ENCODE peak calls at places on chromosomes 3 and 15, in nine cellular contexts. One of them, this sample, is unnamed.
A peak's percentile ranks its signal among the peaks of the same experiment; 100 is the strongest.

GRCh38 chr15:44545934-44546802 is 9.2 kb downstream of the EIF3J start:
- DNase-seq in body of pancreas: no peak
- DNase-seq in A549: no peak
- DNase-seq in breast epithelium: no peak
- DNase-seq in Peyer's patch: no peak
- DNase-seq in uterus: no peak
- DNase-seq in adrenal gland: peak; percentile 41
- DNase-seq in endothelial cell of umbilical vein: peak; percentile 39
- DNase-seq in IMR-90: peak; percentile 52
- DNase-seq in this sample: no peak

GRCh38 chr15:53072077-53072476 is 281.9 kb upstream of the ONECUT1 start:
- DNase-seq in body of pancreas: peak; percentile 99
- DNase-seq in adrenal gland: peak; percentile 85
- DNase-seq in uterus: peak; percentile 87
- DNase-seq in Peyer's patch: peak; percentile 71
- DNase-seq in A549: peak; percentile 88
- DNase-seq in breast epithelium: peak; percentile 52
- DNase-seq in IMR-90: peak; percentile 8
- DNase-seq in endothelial cell of umbilical vein: peak; percentile 2
- DNase-seq in this sample: peak; percentile 59

GRCh38 chr3:127655641-127656040 is 17.1 kb upstream of the ABTB1 start:
- DNase-seq in adrenal gland: peak; percentile 66
- DNase-seq in Peyer's patch: no peak
- DNase-seq in IMR-90: peak; percentile 56
- DNase-seq in breast epithelium: no peak
- DNase-seq in A549: no peak
- DNase-seq in uterus: no peak
- DNase-seq in body of pancreas: no peak
- DNase-seq in endothelial cell of umbilical vein: no peak
- DNase-seq in this sample: peak; percentile 36

GRCh38 chr15:64251121-64251520 is 88.3 kb upstream of the PPIB start:
- DNase-seq in breast epithelium: no peak
- DNase-seq in uterus: no peak
- DNase-seq in IMR-90: peak; percentile 71
- DNase-seq in Peyer's patch: no peak
- DNase-seq in endothelial cell of umbilical vein: no peak
- DNase-seq in A549: no peak
- DNase-seq in adrenal gland: no peak
- DNase-seq in body of pancreas: no peak
- DNase-seq in this sample: no peak

GRCh38 chr3:172133830-172134229 is 94.5 kb downstream of the FNDC3B start:
- DNase-seq in adrenal gland: no peak
- DNase-seq in A549: no peak
- DNase-seq in breast epithelium: no peak
- DNase-seq in body of pancreas: no peak
- DNase-seq in Peyer's patch: no peak
- DNase-seq in uterus: no peak
- DNase-seq in IMR-90: no peak
- DNase-seq in endothelial cell of umbilical vein: no peak
- DNase-seq in this sample: no peak

GRCh38 chr3:8822141-8822540 is 52.7 kb upstream of the OXTR start:
- DNase-seq in uterus: no peak
- DNase-seq in adrenal gland: no peak
- DNase-seq in A549: no peak
- DNase-seq in endothelial cell of umbilical vein: no peak
- DNase-seq in IMR-90: peak; percentile 74
- DNase-seq in body of pancreas: no peak
- DNase-seq in Peyer's patch: no peak
- DNase-seq in breast epithelium: no peak
- DNase-seq in this sample: no peak

GRCh38 chr3:188832961-188833615 is 338.7 kb upstream of the TPRG1 start:
- DNase-seq in body of pancreas: no peak
- DNase-seq in endothelial cell of umbilical vein: no peak
- DNase-seq in breast epithelium: no peak
- DNase-seq in uterus: no peak
- DNase-seq in adrenal gland: no peak
- DNase-seq in A549: no peak
- DNase-seq in Peyer's patch: no peak
- DNase-seq in IMR-90: no peak
- DNase-seq in this sample: peak; percentile 65

GRCh38 chr3:195573611-195574496 is 9.9 kb downstream of the APOD start:
- DNase-seq in A549: no peak
- DNase-seq in uterus: no peak
- DNase-seq in endothelial cell of umbilical vein: no peak
- DNase-seq in breast epithelium: no peak
- DNase-seq in adrenal gland: no peak
- DNase-seq in IMR-90: no peak
- DNase-seq in body of pancreas: no peak
- DNase-seq in Peyer's patch: no peak
- DNase-seq in this sample: no peak

GRCh38 chr15:100694381-100695012 is 92.1 kb downstream of the ASB7 start:
- DNase-seq in uterus: peak; percentile 67
- DNase-seq in endothelial cell of umbilical vein: peak; percentile 61
- DNase-seq in breast epithelium: no peak
- DNase-seq in Peyer's patch: no peak
- DNase-seq in IMR-90: peak; percentile 62
- DNase-seq in adrenal gland: peak; percentile 60
- DNase-seq in body of pancreas: no peak
- DNase-seq in A549: no peak
- DNase-seq in this sample: no peak

GRCh38 chr3:11720220-11721113 is 76.8 kb upstream of the VGLL4 start:
- DNase-seq in IMR-90: peak; percentile 53
- DNase-seq in endothelial cell of umbilical vein: peak; percentile 88
- DNase-seq in A549: peak; percentile 84
- DNase-seq in adrenal gland: peak; percentile 79
- DNase-seq in uterus: peak; percentile 80
- DNase-seq in breast epithelium: peak; percentile 81
- DNase-seq in body of pancreas: peak; percentile 91
- DNase-seq in Peyer's patch: peak; percentile 86
- DNase-seq in this sample: peak; percentile 95

GRCh38 chr15:65355173-65355982 is 22.4 kb downstream of the IGDCC3 start:
- DNase-seq in uterus: no peak
- DNase-seq in A549: no peak
- DNase-seq in endothelial cell of umbilical vein: no peak
- DNase-seq in adrenal gland: no peak
- DNase-seq in IMR-90: no peak
- DNase-seq in body of pancreas: no peak
- DNase-seq in breast epithelium: no peak
- DNase-seq in Peyer's patch: no peak
- DNase-seq in this sample: no peak

GRCh38 chr3:133870822-133871221 is 24.9 kb downstream of the RAB6B start:
- DNase-seq in IMR-90: no peak
- DNase-seq in Peyer's patch: no peak
- DNase-seq in uterus: no peak
- DNase-seq in breast epithelium: no peak
- DNase-seq in adrenal gland: no peak
- DNase-seq in A549: no peak
- DNase-seq in body of pancreas: no peak
- DNase-seq in endothelial cell of umbilical vein: no peak
- DNase-seq in this sample: no peak

GRCh38 chr15:51924146-51925068 is 47.2 kb downstream of the LEO1 start:
- DNase-seq in endothelial cell of umbilical vein: no peak
- DNase-seq in A549: no peak
- DNase-seq in uterus: no peak
- DNase-seq in adrenal gland: no peak
- DNase-seq in IMR-90: no peak
- DNase-seq in body of pancreas: peak; percentile 15
- DNase-seq in Peyer's patch: no peak
- DNase-seq in breast epithelium: no peak
- DNase-seq in this sample: no peak

GRCh38 chr3:13229291-13229949 is 156.2 kb upstream of the IQSEC1 start:
- DNase-seq in body of pancreas: peak; percentile 34
- DNase-seq in uterus: no peak
- DNase-seq in Peyer's patch: no peak
- DNase-seq in A549: peak; percentile 53
- DNase-seq in endothelial cell of umbilical vein: no peak
- DNase-seq in breast epithelium: no peak
- DNase-seq in adrenal gland: no peak
- DNase-seq in IMR-90: peak; percentile 7
- DNase-seq in this sample: no peak

GRCh38 chr3:161310649-161311423 is 60.5 kb downstream of the SPTSSB start:
- DNase-seq in adrenal gland: no peak
- DNase-seq in IMR-90: no peak
- DNase-seq in body of pancreas: no peak
- DNase-seq in A549: no peak
- DNase-seq in endothelial cell of umbilical vein: no peak
- DNase-seq in breast epithelium: no peak
- DNase-seq in Peyer's patch: peak; percentile 71
- DNase-seq in uterus: no peak
- DNase-seq in this sample: no peak

GRCh38 chr3:31573460-31573779 is 40.7 kb downstream of the STT3B start:
- DNase-seq in IMR-90: no peak
- DNase-seq in Peyer's patch: no peak
- DNase-seq in body of pancreas: no peak
- DNase-seq in adrenal gland: no peak
- DNase-seq in uterus: no peak
- DNase-seq in endothelial cell of umbilical vein: no peak
- DNase-seq in A549: no peak
- DNase-seq in breast epithelium: no peak
- DNase-seq in this sample: no peak

GRCh38 chr3:31575448-31575847 is 42.7 kb downstream of the STT3B start:
- DNase-seq in A549: no peak
- DNase-seq in Peyer's patch: no peak
- DNase-seq in uterus: no peak
- DNase-seq in breast epithelium: no peak
- DNase-seq in body of pancreas: no peak
- DNase-seq in endothelial cell of umbilical vein: no peak
- DNase-seq in IMR-90: no peak
- DNase-seq in adrenal gland: no peak
- DNase-seq in this sample: no peak

GRCh38 chr3:31571325-31571724 is 38.6 kb downstream of the STT3B start:
- DNase-seq in body of pancreas: no peak
- DNase-seq in breast epithelium: no peak
- DNase-seq in uterus: no peak
- DNase-seq in Peyer's patch: no peak
- DNase-seq in IMR-90: no peak
- DNase-seq in endothelial cell of umbilical vein: no peak
- DNase-seq in adrenal gland: no peak
- DNase-seq in A549: no peak
- DNase-seq in this sample: no peak

GRCh38 chr3:31576521-31576920 is 43.8 kb downstream of the STT3B start:
- DNase-seq in IMR-90: no peak
- DNase-seq in body of pancreas: no peak
- DNase-seq in uterus: no peak
- DNase-seq in adrenal gland: no peak
- DNase-seq in breast epithelium: no peak
- DNase-seq in endothelial cell of umbilical vein: no peak
- DNase-seq in Peyer's patch: no peak
- DNase-seq in A549: no peak
- DNase-seq in this sample: no peak

DNA sequence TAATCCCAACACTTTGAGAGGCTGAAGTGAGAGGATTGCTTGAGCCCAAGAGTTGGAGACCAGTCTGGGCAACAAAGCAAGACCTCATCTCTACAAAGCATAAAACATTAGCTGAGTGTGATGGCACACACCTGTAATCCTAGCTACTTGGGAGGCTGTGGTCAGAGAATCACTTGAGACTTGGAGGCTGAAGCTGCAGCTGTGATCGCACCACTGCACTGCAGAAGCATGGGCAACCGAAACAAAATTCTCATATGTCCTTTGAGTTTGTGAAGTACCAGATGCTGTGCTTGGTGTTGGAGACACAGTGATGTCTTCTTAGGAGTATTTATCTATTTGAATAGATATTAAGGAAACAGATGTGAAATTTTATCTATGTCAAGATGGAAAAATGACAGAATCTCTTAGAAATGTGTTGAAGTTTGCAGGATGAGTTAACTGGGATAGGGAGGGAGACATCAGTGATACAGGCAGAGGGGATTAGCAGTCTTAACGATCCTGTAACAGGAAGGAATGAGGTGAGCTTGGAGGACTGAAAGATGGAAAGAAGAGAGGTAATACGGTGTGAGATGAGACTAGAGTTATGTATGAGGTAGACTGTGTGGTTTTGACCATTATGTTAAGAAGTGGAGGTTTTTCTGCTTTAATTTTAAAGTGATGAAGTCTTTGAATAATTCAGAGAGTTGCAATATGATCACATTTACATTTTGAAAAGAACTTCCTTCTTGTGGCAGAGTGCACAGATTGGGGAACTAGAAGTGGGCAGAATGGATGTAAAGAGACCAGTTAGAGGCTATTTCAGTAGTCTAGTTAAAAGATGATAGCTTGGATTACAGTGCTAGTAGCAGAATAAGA is 40.1 kb downstream of the STT3B start:
- DNase-seq in IMR-90: no peak
- DNase-seq in Peyer's patch: no peak
- DNase-seq in endothelial cell of umbilical vein: no peak
- DNase-seq in A549: no peak
- DNase-seq in breast epithelium: no peak
- DNase-seq in uterus: no peak
- DNase-seq in adrenal gland: no peak
- DNase-seq in body of pancreas: no peak
- DNase-seq in this sample: no peak
- H3K4me3 ChIP-seq in IMR-90: no peak overlapping the region
- H3K4me3 ChIP-seq in Peyer's patch: no peak overlapping the region
- H3K4me3 ChIP-seq in endothelial cell of umbilical vein: no peak overlapping the region
- H3K4me3 ChIP-seq in A549: no peak overlapping the region
- H3K4me3 ChIP-seq in breast epithelium: no peak overlapping the region
- H3K4me3 ChIP-seq in uterus: no peak overlapping the region
- H3K4me3 ChIP-seq in adrenal gland: no peak overlapping the region
- H3K4me3 ChIP-seq in body of pancreas: no peak overlapping the region
- H3K4me3 ChIP-seq in this sample: no peak overlapping the region

GRCh38 chr3:143001369-143002082 is at the start of gene U2SURP:
- DNase-seq in body of pancreas: peak; percentile 96
- DNase-seq in IMR-90: peak; percentile 98
- DNase-seq in A549: peak; percentile 98
- DNase-seq in uterus: peak; percentile 95
- DNase-seq in adrenal gland: peak; percentile 98
- DNase-seq in endothelial cell of umbilical vein: peak; percentile 98
- DNase-seq in breast epithelium: peak; percentile 93
- DNase-seq in Peyer's patch: peak; percentile 98
- DNase-seq in this sample: peak; percentile 97
- TF ChIP-seq CTCF in body of pancreas: peak; percentile 35
- TF ChIP-seq CTCF in IMR-90: no peak
- TF ChIP-seq CTCF in A549: no peak
- TF ChIP-seq CTCF in uterus: no peak
- TF ChIP-seq CTCF in adrenal gland: peak; percentile 14
- TF ChIP-seq CTCF in endothelial cell of umbilical vein: no peak
- TF ChIP-seq CTCF in breast epithelium: peak; percentile 32
- TF ChIP-seq CTCF in Peyer's patch: peak; percentile 39
- TF ChIP-seq CTCF in this sample: no peak

GRCh38 chr3:47515100-47515499 is 1.6 kb upstream of the ELP6 start:
- DNase-seq in body of pancreas: peak; percentile 18
- DNase-seq in breast epithelium: no peak
- DNase-seq in Peyer's patch: no peak
- DNase-seq in IMR-90: no peak
- DNase-seq in endothelial cell of umbilical vein: no peak
- DNase-seq in adrenal gland: no peak
- DNase-seq in A549: no peak
- DNase-seq in uterus: no peak
- DNase-seq in this sample: no peak
- TF ChIP-seq POLR2A in body of pancreas: no peak
- TF ChIP-seq POLR2A in breast epithelium: no peak
- TF ChIP-seq POLR2A in Peyer's patch: no peak
- TF ChIP-seq POLR2A in IMR-90: no peak
- TF ChIP-seq POLR2A in endothelial cell of umbilical vein: no peak
- TF ChIP-seq POLR2A in adrenal gland: no peak
- TF ChIP-seq POLR2A in A549: no peak
- TF ChIP-seq POLR2A in uterus: no peak
- TF ChIP-seq POLR2A in this sample: no peak

DNA sequence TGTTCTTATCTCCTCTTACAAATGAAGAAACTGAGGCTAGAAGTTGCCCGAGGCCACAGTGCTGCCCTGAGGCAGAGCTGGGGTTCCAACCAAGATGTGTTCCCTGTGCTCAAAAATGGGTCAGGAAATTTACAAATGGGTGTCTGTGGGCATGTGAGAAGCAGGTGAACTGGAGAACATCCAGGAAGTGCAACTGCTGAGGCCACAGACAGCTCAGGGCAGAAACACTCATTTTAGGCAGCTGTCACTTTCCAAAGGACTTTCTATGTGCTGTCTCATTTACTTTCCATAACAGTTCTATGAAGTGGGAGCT is 47.2 kb upstream of the ATP2B2 start:
- DNase-seq in body of pancreas: no peak
- DNase-seq in endothelial cell of umbilical vein: no peak
- DNase-seq in A549: no peak
- DNase-seq in breast epithelium: peak; percentile 31
- DNase-seq in adrenal gland: no peak
- DNase-seq in Peyer's patch: no peak
- DNase-seq in IMR-90: no peak
- DNase-seq in uterus: no peak
- DNase-seq in this sample: peak; percentile 68
- H3K4me3 ChIP-seq in body of pancreas: no peak overlapping the region
- H3K4me3 ChIP-seq in endothelial cell of umbilical vein: no peak overlapping the region
- H3K4me3 ChIP-seq in A549: no peak overlapping the region
- H3K4me3 ChIP-seq in breast epithelium: no peak overlapping the region
- H3K4me3 ChIP-seq in adrenal gland: no peak overlapping the region
- H3K4me3 ChIP-seq in Peyer's patch: no peak overlapping the region
- H3K4me3 ChIP-seq in IMR-90: no peak overlapping the region
- H3K4me3 ChIP-seq in uterus: no peak overlapping the region
- H3K4me3 ChIP-seq in this sample: no peak overlapping the region